ENCODE peak calls at places on chromosomes 13 and 19, in four cellular contexts. G, Z, T and F are unnamed samples.

GRCh38 chr19:55091955-55092354 is 16.3 kb downstream of the EPS8L1 start:
- DNase-seq in Z (no peak), T (no peak), G (no peak), F (no peak)

GRCh38 chr13:93959796-93960533 is 519.5 kb downstream of the DCT start:
- DNase-seq in T (no peak), Z (no peak), G (no peak), F (no peak)

GRCh38 chr19:48683349-48683748 is 10.5 kb upstream of the NTN5 start:
- DNase-seq in G (peak), T (no peak), Z (peak), F (peak)

GRCh38 chr19:41702208-41702651 is 6.2 kb upstream of the CEACAM5 start:
- DNase-seq in Z (no peak), G (peak), T (no peak), F (no peak)

GRCh38 chr19:28889941-28890645 is 322.9 kb downstream of the UQCRFS1 start:
- DNase-seq in G (no peak), Z (no peak), T (no peak), F (no peak)

GRCh38 chr19:3123088-3123721 is 12.6 kb upstream of the GNA15 start:
- DNase-seq in T (no peak), G (no peak), Z (no peak), F (peak)

GRCh38 chr13:90168953-90169352 is 1178.5 kb upstream of the MIR17HG start:
- DNase-seq in G (no peak), T (no peak), Z (no peak), F (no peak)

GRCh38 chr13:76289558-76289957 is 596.6 kb downstream of the KCTD12 start:
- DNase-seq in Z (no peak), G (no peak), T (no peak), F (no peak)

GRCh38 chr13:66553391-66553790 is 676.7 kb downstream of the PCDH9 start:
- DNase-seq in G (peak), Z (no peak), T (no peak), F (no peak)

GRCh38 chr19:7894612-7895309 is 6.5 kb downstream of the LRRC8E start:
- DNase-seq in T (no peak), G (no peak), Z (no peak), F (no peak)

GRCh38 chr13:99916366-99917103 is 55.0 kb downstream of the ZIC5 start:
- DNase-seq in T (no peak), Z (peak), G (peak), F (no peak)

GRCh38 chr13:50843256-50844043 is at the start of gene DLEU7:
- DNase-seq in Z (no peak), G (no peak), T (no peak), F (peak)

GRCh38 chr19:3855321-3855720 is 13.5 kb downstream of the ZFR2 start:
- DNase-seq in T (no peak), Z (no peak), G (no peak), F (no peak)

GRCh38 chr13:91375119-91375729 is 23.2 kb upstream of the GPC5 start:
- DNase-seq in G (peak), T (no peak), Z (no peak), F (no peak)

GRCh38 chr19:49149652-49150105 is 5.5 kb downstream of the HRC start:
- DNase-seq in Z (peak), T (no peak), G (peak), F (peak)

GRCh38 chr13:113160983-113161382 is 2.5 kb downstream of the PROZ start:
- DNase-seq in Z (no peak), G (no peak), T (no peak), F (no peak)

GRCh38 chr13:100659578-100659977 is 15.0 kb downstream of the TMTC4 start:
- DNase-seq in Z (no peak), G (no peak), T (no peak), F (no peak)

GRCh38 chr19:11414544-11414943 is 4.6 kb downstream of the RGL3 start:
- DNase-seq in Z (no peak), G (no peak), T (no peak), F (no peak)

GRCh38 chr13:50912851-50913250 is 3.3 kb downstream of the RNASEH2B start:
- DNase-seq in T (no peak), Z (no peak), G (no peak), F (no peak)

GRCh38 chr19:35558400-35559280 is 4.8 kb downstream of the ATP4A start:
- DNase-seq in T (no peak), Z (no peak), G (no peak), F (peak)